ENCODE peak calls at places on chromosomes 1 and 21, in five cellular contexts. V is head of caudate nucleus, E is AG08396, C is lower lobe of right lung, Z is T-helper 2 cell. Y is an unnamed sample.

GRCh38 chr1:177315270-177315669 is 144.5 kb downstream of the BRINP2 start:
- DNase-seq in Z (no peak), C (no peak), E (no peak), V (no peak), Y (no peak)

GRCh38 chr1:36133484-36133883 is 8.5 kb upstream of the COL8A2 start:
- DNase-seq in V (no peak), Z (no peak), C (no peak), E (peak; percentile 86), Y (no peak)

GRCh38 chr1:167790117-167790516 is 68.3 kb downstream of the MPZL1 start:
- DNase-seq in V (no peak), Z (no peak), C (no peak), E (no peak), Y (no peak)

GRCh38 chr1:110780600-110781484 is 92.1 kb upstream of the CD53 start:
- DNase-seq in C (peak; percentile 64), E (peak; percentile 68), Z (peak; percentile 54), V (peak; percentile 69), Y (peak; percentile 24)

GRCh38 chr21:36125513-36126121 is 9.3 kb upstream of the CBR3 start:
- DNase-seq in E (peak; percentile 60), Z (peak; percentile 41), C (peak; percentile 69), V (peak; percentile 47), Y (peak; percentile 11)

GRCh38 chr1:159430985-159431384 is 1.0 kb upstream of the OR10J4 start:
- DNase-seq in C (no peak), V (no peak), Z (no peak), E (no peak), Y (no peak)

GRCh38 chr1:74437035-74437434 is 75.4 kb downstream of the LRRC53 start:
- DNase-seq in Z (no peak), E (no peak), C (no peak), V (no peak), Y (no peak)

GRCh38 chr21:36882776-36883175 is 83.7 kb downstream of the HLCS start:
- DNase-seq in E (no peak), V (no peak), C (no peak), Z (no peak), Y (no peak)

GRCh38 chr1:938711-939504 is 15.2 kb downstream of the SAMD11 start:
- DNase-seq in Z (no peak), E (no peak), C (no peak), V (no peak), Y (no peak)

GRCh38 chr1:11653616-11654570 is at the start of gene FBXO2:
- DNase-seq in C (peak; percentile 65), Z (no peak), V (no peak), E (peak; percentile 62), Y (peak; percentile 51)

GRCh38 chr1:203625623-203626189 is 926 bp upstream of the ATP2B4 start:
- DNase-seq in E (no peak), V (peak; percentile 46), C (no peak), Z (peak; percentile 28), Y (peak; percentile 45)

GRCh38 chr1:162357681-162358266 is 18.9 kb downstream of the SPATA46 start:
- DNase-seq in C (no peak), E (peak; percentile 52), V (no peak), Z (no peak), Y (no peak)

GRCh38 chr1:169726851-169727250 is 7.0 kb downstream of the SELE start:
- DNase-seq in Z (no peak), E (no peak), V (no peak), C (no peak), Y (no peak)

GRCh38 chr1:7253118-7253480 is 467.8 kb downstream of the CAMTA1 start:
- DNase-seq in E (no peak), C (no peak), V (no peak), Z (no peak), Y (no peak)

GRCh38 chr1:3907031-3907534 is 7.0 kb upstream of the C1orf174 start:
- DNase-seq in C (peak; percentile 44), Z (no peak), V (no peak), E (no peak), Y (no peak)

GRCh38 chr1:40384413-40384762 is 10.9 kb downstream of the SMAP2 start:
- DNase-seq in C (no peak), V (no peak), E (no peak), Z (no peak), Y (no peak)

GRCh38 chr1:60958001-60958400 is 124.4 kb upstream of the NFIA start:
- DNase-seq in V (no peak), Z (no peak), E (no peak), C (no peak), Y (no peak)

GRCh38 chr1:71046891-71047634 is 553 bp downstream of the PTGER3 start:
- DNase-seq in C (peak; percentile 53), Z (no peak), V (no peak), E (peak; percentile 31), Y (no peak)

GRCh38 chr1:50308883-50309282 is 114.4 kb downstream of the DMRTA2 start:
- DNase-seq in V (peak; percentile 8), Z (no peak), E (peak; percentile 32), C (no peak), Y (peak; percentile 12)

GRCh38 chr1:21514245-21514644 is 5.0 kb downstream of the ALPL start:
- DNase-seq in V (no peak), Z (no peak), E (no peak), C (no peak), Y (no peak)

Y was measured in substantia nigra.